ENCODE peak calls at places on chromosomes 1 and 21, in seven cellular contexts. L is cardiac muscle cell, T is fibroblast of lung, K is lower lobe of right lung, H is endodermal cell, D is pancreas, U is mucosa of descending colon. B is an unnamed sample.

GRCh38 chr1:15680614-15681345 is 3.3 kb upstream of the PLEKHM2 start:
- DNase-seq in K (no peak), U (no peak), H (no peak), T (peak; percentile 91), L (peak; percentile 86), D (no peak), B (peak; percentile 87)

GRCh38 chr1:10779201-10779600 is 17.2 kb downstream of the CASZ1 start:
- DNase-seq in K (peak; percentile 59), U (peak; percentile 79), L (no peak), H (no peak), T (peak; percentile 76), D (no peak), B (no peak)

GRCh38 chr1:41277371-41277994 is 35.4 kb upstream of the SCMH1 start:
- DNase-seq in D (no peak), L (no peak), K (no peak), U (peak; percentile 6), H (no peak), T (no peak), B (no peak)

GRCh38 chr1:247415423-247416361 is at the start of gene NLRP3:
- DNase-seq in D (no peak), H (peak; percentile 62), L (no peak), K (peak; percentile 62), T (no peak), U (peak; percentile 52), B (no peak)

GRCh38 chr1:234611799-234612351 is 1.9 kb upstream of the IRF2BP2 start:
- DNase-seq in H (peak; percentile 72), D (peak; percentile 69), L (no peak), T (no peak), K (peak; percentile 71), U (peak; percentile 70), B (no peak)

GRCh38 chr1:108036796-108037545 is 72.0 kb upstream of the VAV3 start:
- DNase-seq in U (no peak), D (no peak), K (no peak), H (no peak), T (no peak), L (no peak), B (no peak)

GRCh38 chr21:33360871-33361602 is 36.3 kb downstream of the IFNAR1 start:
- DNase-seq in U (peak; percentile 93), T (peak; percentile 85), K (peak; percentile 81), D (peak; percentile 90), H (peak; percentile 96), L (peak; percentile 74), B (peak; percentile 73)

GRCh38 chr1:172359531-172359991 is 60.9 kb upstream of the C1orf105 start:
- DNase-seq in D (no peak), U (peak; percentile 48), L (peak; percentile 76), K (no peak), T (peak; percentile 94), H (no peak), B (peak; percentile 67)

GRCh38 chr1:217137210-217137871 is 414.1 kb upstream of the ESRRG start:
- DNase-seq in L (no peak), K (no peak), T (no peak), H (peak; percentile 83), D (peak; percentile 73), U (no peak), B (no peak)

GRCh38 chr1:111963985-111964738 is 25.3 kb downstream of the KCND3 start:
- DNase-seq in T (no peak), K (no peak), U (no peak), D (no peak), H (peak; percentile 67), L (no peak), B (no peak)
- H3K4me3 ChIP-seq in T (no peak overlapping the region), K (no peak overlapping the region), U (no peak overlapping the region), D (no peak overlapping the region), H (no peak overlapping the region), L (no peak overlapping the region), B (no peak overlapping the region)

GRCh38 chr1:229844675-229845074 is 218.6 kb downstream of the URB2 start:
- DNase-seq in H (no peak), T (no peak), D (no peak), L (no peak), K (no peak), U (peak; percentile 61), B (no peak)

GRCh38 chr1:229846351-229846750 is 220.3 kb downstream of the URB2 start:
- DNase-seq in H (no peak), L (no peak), U (peak; percentile 39), K (no peak), D (no peak), T (no peak), B (no peak)

GRCh38 chr1:229853751-229854150 is 213.3 kb upstream of the GALNT2 start:
- DNase-seq in K (no peak), T (no peak), H (no peak), U (no peak), L (no peak), D (no peak), B (no peak)

GRCh38 chr1:229845410-229846138 is 219.5 kb downstream of the URB2 start:
- DNase-seq in T (no peak), D (no peak), K (no peak), L (no peak), H (no peak), U (peak; percentile 23), B (no peak)

GRCh38 chr1:229848762-229849677 is 218.0 kb upstream of the GALNT2 start:
- DNase-seq in K (no peak), H (peak; percentile 70), D (no peak), L (peak; percentile 43), T (peak; percentile 7), U (peak; percentile 19), B (no peak)
- TF ChIP-seq CTCF in K (peak; percentile 49), H (peak; percentile 86), D (no peak), L (peak; percentile 61), T (peak; percentile 31), U (peak; percentile 16), B (peak; percentile 49)

GRCh38 chr1:39272791-39273071 is 68.2 kb downstream of the MACF1 start:
- DNase-seq in T (no peak), L (no peak), H (no peak), U (no peak), D (no peak), K (no peak), B (no peak)

GRCh38 chr1:39269349-39269748 is 64.9 kb downstream of the MACF1 start:
- DNase-seq in H (no peak), T (no peak), D (no peak), U (no peak), L (no peak), K (no peak), B (no peak)

GRCh38 chr1:39269791-39270342 is 65.4 kb downstream of the MACF1 start:
- DNase-seq in K (no peak), U (no peak), H (no peak), T (no peak), D (no peak), L (peak; percentile 77), B (peak; percentile 45)

GRCh38 chr1:39270368-39270767 is 65.9 kb downstream of the MACF1 start:
- DNase-seq in L (no peak), K (no peak), D (no peak), U (no peak), H (no peak), T (no peak), B (no peak)

DNA sequence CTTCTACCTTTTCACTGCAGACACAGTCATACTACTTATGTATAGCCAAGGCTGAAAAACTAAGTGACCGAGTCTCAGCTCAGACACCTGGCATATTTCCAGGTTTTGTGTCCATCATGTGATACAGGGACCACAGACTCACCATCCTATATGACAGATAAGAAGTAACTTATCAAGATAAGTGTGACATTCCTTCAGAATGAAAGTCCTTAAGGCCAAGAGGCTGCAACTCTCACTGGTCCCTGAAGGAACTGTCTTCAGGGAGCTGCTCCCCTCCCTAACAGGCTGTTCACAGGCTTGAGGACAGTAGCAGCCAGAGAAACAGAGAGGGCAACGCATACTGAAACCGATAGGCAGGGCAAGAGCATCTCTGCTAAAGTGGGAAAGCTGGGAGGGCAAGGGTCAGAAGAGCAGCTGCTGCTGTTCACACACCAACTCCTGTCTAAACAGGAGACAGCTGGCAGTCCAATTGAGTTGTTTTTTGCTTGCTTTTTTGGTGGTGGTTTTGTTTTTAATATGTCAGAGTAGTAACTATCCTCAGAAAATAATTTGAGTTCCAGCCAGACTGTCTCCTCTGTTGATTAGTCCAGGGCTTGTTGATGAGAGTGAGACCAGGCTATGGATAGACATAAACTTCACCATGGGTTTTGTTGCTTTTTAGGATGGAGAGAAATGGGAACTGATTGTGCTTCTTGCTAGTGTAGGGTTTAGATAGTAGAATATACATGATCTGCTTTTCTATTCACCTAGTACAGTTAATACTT is 67.7 kb downstream of the MACF1 start:
- DNase-seq in L (no peak), T (peak; percentile 6), D (no peak), K (no peak), H (peak; percentile 58), U (peak; percentile 34), B (no peak)
- H3K4me3 ChIP-seq in L (no peak overlapping the region), T (no peak overlapping the region), D (no peak overlapping the region), K (no peak overlapping the region), H (no peak overlapping the region), U (no peak overlapping the region), B (no peak overlapping the region)

GRCh38 chr1:118711356-118711755 is 276.8 kb downstream of the TBX15 start:
- DNase-seq in L (no peak), K (no peak), H (no peak), U (no peak), D (no peak), T (no peak), B (no peak)

GRCh38 chr1:118717893-118718292 is 270.2 kb downstream of the TBX15 start:
- DNase-seq in L (no peak), D (no peak), U (no peak), K (no peak), T (no peak), H (no peak), B (no peak)

GRCh38 chr1:118716775-118717174 is 271.4 kb downstream of the TBX15 start:
- DNase-seq in U (no peak), T (no peak), D (no peak), K (no peak), H (no peak), L (peak; percentile 2), B (no peak)
- TF ChIP-seq CTCF in U (no peak), T (no peak), D (no peak), K (no peak), H (peak; percentile 71), L (no peak), B (no peak)

DNA sequence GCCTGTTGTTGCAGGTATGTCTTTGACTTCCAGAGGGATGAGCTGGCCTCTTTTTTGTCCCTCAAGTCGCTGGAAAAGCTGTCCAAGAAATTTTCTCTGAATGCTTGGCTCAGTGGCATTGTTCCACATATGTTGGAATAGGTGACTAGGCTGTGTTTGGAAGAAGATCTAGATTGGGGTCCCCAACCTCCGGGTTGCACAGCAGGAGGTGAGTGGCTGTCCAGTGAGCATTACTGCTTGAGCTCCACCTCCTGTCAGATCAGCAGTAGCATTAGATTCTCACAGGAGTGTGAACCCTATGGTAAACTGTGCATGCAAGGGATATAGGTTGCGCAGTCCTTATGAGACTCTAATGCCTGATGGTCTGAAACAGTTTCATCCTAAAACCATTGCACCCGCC is 18.1 kb downstream of the BACH1 start:
- DNase-seq in D (no peak), U (no peak), H (no peak), L (no peak), K (no peak), T (no peak), B (no peak)
- H3K4me3 ChIP-seq in D (no peak overlapping the region), U (no peak overlapping the region), H (no peak overlapping the region), L (no peak overlapping the region), K (no peak overlapping the region), T (no peak overlapping the region), B (no peak overlapping the region)

DNA sequence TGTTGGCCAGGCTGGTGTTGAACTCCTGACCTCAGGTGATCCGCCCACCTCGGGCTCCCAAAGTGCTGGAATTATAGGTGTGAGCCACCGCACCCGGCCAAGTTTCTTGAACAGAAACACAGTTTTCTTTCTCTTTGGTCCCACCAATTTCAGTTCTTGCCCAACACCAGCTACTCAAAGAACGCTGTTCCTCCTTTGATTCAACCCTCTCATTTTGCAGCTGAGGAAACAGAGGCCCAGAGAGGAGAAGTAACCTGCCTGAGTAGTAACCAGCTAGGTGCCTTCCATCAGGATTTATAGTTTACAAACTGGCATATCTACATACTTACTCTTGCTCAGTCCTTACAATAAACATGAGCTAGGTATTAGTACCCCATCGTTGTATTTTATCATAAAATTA is 119.9 kb downstream of the SYF2 start:
- DNase-seq in H (no peak), K (no peak), T (no peak), U (no peak), L (no peak), D (no peak), B (no peak)
- TF ChIP-seq CTCF in H (no peak), K (no peak), T (no peak), U (no peak), L (no peak), D (no peak), B (no peak)

B was measured in AG04449.